ENCODE peak calls at places on chromosome 1, in six cellular contexts. One of them, this sample, is unnamed.

GRCh38 chr1:1163538-1164070 is 10.1 kb upstream of the TTLL10 start:
- DNase-seq in NCI-H345: no peak
- DNase-seq in T1000: no peak
- DNase-seq in activated T-cell treated with anti-CD3 and anti-CD28 coated beads, Interleukin-2, amount 50 U/mL, for 48 hours: no peak
- DNase-seq in stimulated activated effector memory CD8-positive, alpha-beta T cell treated with anti-CD3 and anti-CD28 coated beads, Interleukin-12 subunit alpha, Interleukin-12 subunit beta, amount 100 ng/mL, for 72 hours: no peak
- DNase-seq in ELR: no peak
- DNase-seq in this sample: no peak

GRCh38 chr1:58136502-58136901 is 410.0 kb downstream of the OMA1 start:
- DNase-seq in NCI-H345: no peak
- DNase-seq in T1000: no peak
- DNase-seq in activated T-cell treated with anti-CD3 and anti-CD28 coated beads, Interleukin-2, amount 50 U/mL, for 48 hours: no peak
- DNase-seq in stimulated activated effector memory CD8-positive, alpha-beta T cell treated with anti-CD3 and anti-CD28 coated beads, Interleukin-12 subunit alpha, Interleukin-12 subunit beta, amount 100 ng/mL, for 72 hours: no peak
- DNase-seq in ELR: no peak
- DNase-seq in this sample: no peak

GRCh38 chr1:10534519-10534918 is 59.8 kb downstream of the PEX14 start:
- DNase-seq in NCI-H345: no peak
- DNase-seq in T1000: no peak
- DNase-seq in activated T-cell treated with anti-CD3 and anti-CD28 coated beads, Interleukin-2, amount 50 U/mL, for 48 hours: no peak
- DNase-seq in stimulated activated effector memory CD8-positive, alpha-beta T cell treated with anti-CD3 and anti-CD28 coated beads, Interleukin-12 subunit alpha, Interleukin-12 subunit beta, amount 100 ng/mL, for 72 hours: no peak
- DNase-seq in ELR: no peak
- DNase-seq in this sample: no peak

GRCh38 chr1:26692211-26692792 is 3.5 kb upstream of the ARID1A start:
- DNase-seq in NCI-H345: peak
- DNase-seq in T1000: peak
- DNase-seq in activated T-cell treated with anti-CD3 and anti-CD28 coated beads, Interleukin-2, amount 50 U/mL, for 48 hours: peak
- DNase-seq in stimulated activated effector memory CD8-positive, alpha-beta T cell treated with anti-CD3 and anti-CD28 coated beads, Interleukin-12 subunit alpha, Interleukin-12 subunit beta, amount 100 ng/mL, for 72 hours: peak
- DNase-seq in ELR: peak
- DNase-seq in this sample: peak

GRCh38 chr1:218930000-218930399 is 243.7 kb upstream of the LYPLAL1 start:
- DNase-seq in NCI-H345: no peak
- DNase-seq in T1000: no peak
- DNase-seq in activated T-cell treated with anti-CD3 and anti-CD28 coated beads, Interleukin-2, amount 50 U/mL, for 48 hours: no peak
- DNase-seq in stimulated activated effector memory CD8-positive, alpha-beta T cell treated with anti-CD3 and anti-CD28 coated beads, Interleukin-12 subunit alpha, Interleukin-12 subunit beta, amount 100 ng/mL, for 72 hours: no peak
- DNase-seq in ELR: no peak
- DNase-seq in this sample: no peak

GRCh38 chr1:183622884-183623785 is 12.4 kb downstream of the ARPC5 start:
- DNase-seq in NCI-H345: peak
- DNase-seq in T1000: no peak
- DNase-seq in activated T-cell treated with anti-CD3 and anti-CD28 coated beads, Interleukin-2, amount 50 U/mL, for 48 hours: peak
- DNase-seq in stimulated activated effector memory CD8-positive, alpha-beta T cell treated with anti-CD3 and anti-CD28 coated beads, Interleukin-12 subunit alpha, Interleukin-12 subunit beta, amount 100 ng/mL, for 72 hours: no peak
- DNase-seq in ELR: peak
- DNase-seq in this sample: peak

GRCh38 chr1:43934279-43934985 is 831 bp downstream of the ARTN start:
- DNase-seq in NCI-H345: peak
- DNase-seq in T1000: peak
- DNase-seq in activated T-cell treated with anti-CD3 and anti-CD28 coated beads, Interleukin-2, amount 50 U/mL, for 48 hours: peak
- DNase-seq in stimulated activated effector memory CD8-positive, alpha-beta T cell treated with anti-CD3 and anti-CD28 coated beads, Interleukin-12 subunit alpha, Interleukin-12 subunit beta, amount 100 ng/mL, for 72 hours: peak
- DNase-seq in ELR: peak
- DNase-seq in this sample: peak

GRCh38 chr1:8409107-8409506 is 91.2 kb downstream of the SLC45A1 start:
- DNase-seq in NCI-H345: no peak
- DNase-seq in T1000: no peak
- DNase-seq in activated T-cell treated with anti-CD3 and anti-CD28 coated beads, Interleukin-2, amount 50 U/mL, for 48 hours: no peak
- DNase-seq in stimulated activated effector memory CD8-positive, alpha-beta T cell treated with anti-CD3 and anti-CD28 coated beads, Interleukin-12 subunit alpha, Interleukin-12 subunit beta, amount 100 ng/mL, for 72 hours: no peak
- DNase-seq in ELR: peak
- DNase-seq in this sample: no peak

GRCh38 chr1:179340915-179341314 is 24.9 kb upstream of the AXDND1 start:
- DNase-seq in NCI-H345: no peak
- DNase-seq in T1000: no peak
- DNase-seq in activated T-cell treated with anti-CD3 and anti-CD28 coated beads, Interleukin-2, amount 50 U/mL, for 48 hours: no peak
- DNase-seq in stimulated activated effector memory CD8-positive, alpha-beta T cell treated with anti-CD3 and anti-CD28 coated beads, Interleukin-12 subunit alpha, Interleukin-12 subunit beta, amount 100 ng/mL, for 72 hours: no peak
- DNase-seq in ELR: no peak
- DNase-seq in this sample: no peak

GRCh38 chr1:192951961-192952460 is 107.1 kb downstream of the UCHL5 start:
- DNase-seq in NCI-H345: no peak
- DNase-seq in T1000: no peak
- DNase-seq in activated T-cell treated with anti-CD3 and anti-CD28 coated beads, Interleukin-2, amount 50 U/mL, for 48 hours: no peak
- DNase-seq in stimulated activated effector memory CD8-positive, alpha-beta T cell treated with anti-CD3 and anti-CD28 coated beads, Interleukin-12 subunit alpha, Interleukin-12 subunit beta, amount 100 ng/mL, for 72 hours: no peak
- DNase-seq in ELR: peak
- DNase-seq in this sample: no peak